ENCODE peak calls at places on chromosomes 4 and X, in eight cellular contexts. S, F, N, A, M, Q, X and V are unnamed samples.

GRCh38 chr4:128566688-128567087 is 242.8 kb upstream of the JADE1 start:
- DNase-seq in S (no peak), F (no peak), N (no peak), A (no peak), M (no peak), Q (no peak), X (no peak), V (no peak)

GRCh38 chr4:138063581-138063980 is 178.6 kb downstream of the SLC7A11 start:
- DNase-seq in S (no peak), F (peak; percentile 16), N (no peak), A (no peak), M (no peak), Q (no peak), X (no peak), V (no peak)

GRCh38 chrX:8274166-8274565 is 103.1 kb upstream of the VCX2 start:
- DNase-seq in S (no peak), F (no peak), N (no peak), A (no peak), M (no peak), Q (no peak), X (no peak), V (no peak)

GRCh38 chr4:163332526-163333405 is at the start of gene NPY1R:
- DNase-seq in S (peak; percentile 51), F (peak; percentile 89), N (peak; percentile 73), A (peak; percentile 45), M (peak; percentile 77), Q (peak; percentile 52), X (peak; percentile 80), V (peak; percentile 65)

GRCh38 chr4:154560824-154561231 is 2.0 kb upstream of the FGB start:
- DNase-seq in S (no peak), F (no peak), N (no peak), A (no peak), M (no peak), Q (no peak), X (no peak), V (no peak)

GRCh38 chr4:4625488-4625887 is 83.6 kb upstream of the STX18 start:
- DNase-seq in S (peak; percentile 37), F (no peak), N (no peak), A (no peak), M (no peak), Q (peak; percentile 48), X (no peak), V (no peak)

GRCh38 chr4:38013461-38014366 is 53.5 kb downstream of the PTTG2 start:
- DNase-seq in S (no peak), F (no peak), N (no peak), A (no peak), M (no peak), Q (no peak), X (no peak), V (no peak)

GRCh38 chrX:109714340-109714958 is 18.6 kb downstream of the ACSL4 start:
- DNase-seq in S (no peak), F (no peak), N (no peak), A (peak; percentile 50), M (no peak), Q (no peak), X (no peak), V (no peak)

GRCh38 chr4:66911898-66912297 is 633.4 kb downstream of the CENPC start:
- DNase-seq in S (no peak), F (no peak), N (no peak), A (peak; percentile 38), M (no peak), Q (no peak), X (no peak), V (no peak)

GRCh38 chr4:110087116-110087708 is 111.2 kb downstream of the ELOVL6 start:
- DNase-seq in S (peak; percentile 47), F (no peak), N (no peak), A (peak; percentile 70), M (no peak), Q (no peak), X (no peak), V (no peak)

GRCh38 chr4:52824603-52825310 is 37.4 kb upstream of the RASL11B start:
- DNase-seq in S (peak; percentile 75), F (no peak), N (peak; percentile 45), A (peak; percentile 71), M (no peak), Q (no peak), X (no peak), V (no peak)

GRCh38 chr4:94939791-94940530 is 182.2 kb downstream of the BMPR1B start:
- DNase-seq in S (peak; percentile 4), F (peak; percentile 16), N (no peak), A (no peak), M (no peak), Q (no peak), X (no peak), V (no peak)

GRCh38 chr4:78267790-78268189 is 210.7 kb downstream of the FRAS1 start:
- DNase-seq in S (no peak), F (no peak), N (no peak), A (no peak), M (no peak), Q (no peak), X (no peak), V (no peak)

GRCh38 chrX:40171513-40172168 is 73.9 kb upstream of the BCOR start:
- DNase-seq in S (no peak), F (no peak), N (peak; percentile 53), A (no peak), M (peak; percentile 28), Q (peak; percentile 71), X (peak; percentile 21), V (no peak)

GRCh38 chr4:104015680-104016079 is 295.9 kb upstream of the TACR3 start:
- DNase-seq in S (no peak), F (peak; percentile 61), N (no peak), A (no peak), M (no peak), Q (peak; percentile 25), X (no peak), V (no peak)
- TF ChIP-seq CTCF in S (no peak), F (peak; percentile 74), N (peak; percentile 51), A (peak; percentile 39), M (no peak), Q (peak; percentile 17), X (peak; percentile 25), V (peak; percentile 28)

DNA sequence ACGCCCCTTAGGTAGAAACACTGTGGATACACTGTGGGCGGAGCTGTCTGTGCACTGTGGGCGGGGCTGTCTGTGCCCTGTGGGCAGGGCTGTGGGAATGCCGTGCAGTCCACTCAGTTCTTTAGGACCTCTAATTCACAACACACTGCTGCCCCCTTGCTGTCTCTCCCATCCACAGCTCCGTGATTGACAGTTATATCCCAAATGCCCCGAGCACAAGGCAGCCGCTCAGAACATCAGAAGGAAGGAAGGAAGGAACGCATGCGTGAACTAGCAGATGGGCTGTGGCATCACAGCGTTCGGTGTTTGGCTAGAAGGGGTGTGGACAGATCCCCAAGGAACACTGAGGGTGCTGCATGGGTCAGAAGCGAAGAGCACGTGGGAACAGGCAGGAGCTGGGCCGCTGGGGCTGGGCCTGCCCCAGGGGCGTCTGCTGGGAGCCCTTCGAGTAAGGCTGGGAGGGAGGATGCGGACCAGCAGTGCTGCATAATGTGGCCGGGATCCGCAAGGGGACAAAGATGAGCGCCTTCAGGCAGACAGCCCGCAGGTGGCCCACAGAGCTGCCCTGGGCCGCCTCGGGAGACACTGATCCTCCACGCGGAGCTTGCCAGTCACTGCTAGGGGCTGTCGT is 29.8 kb downstream of the ACOX3 start:
- DNase-seq in S (no peak), F (peak; percentile 89), N (peak; percentile 83), A (no peak), M (no peak), Q (peak; percentile 70), X (peak; percentile 80), V (no peak)
- TF ChIP-seq CTCF in S (peak; percentile 26), F (peak; percentile 73), N (peak; percentile 35), A (peak; percentile 54), M (no peak), Q (peak; percentile 56), X (peak; percentile 35), V (no peak)

GRCh38 chrX:106220177-106220576 is 52.1 kb downstream of the PWWP3B start:
- DNase-seq in S (no peak), F (peak; percentile 10), N (no peak), A (no peak), M (no peak), Q (peak; percentile 0), X (no peak), V (no peak)
- TF ChIP-seq CTCF in S (peak; percentile 10), F (peak; percentile 59), N (peak; percentile 29), A (peak; percentile 53), M (no peak), Q (peak; percentile 38), X (no peak), V (peak; percentile 13)

DNA sequence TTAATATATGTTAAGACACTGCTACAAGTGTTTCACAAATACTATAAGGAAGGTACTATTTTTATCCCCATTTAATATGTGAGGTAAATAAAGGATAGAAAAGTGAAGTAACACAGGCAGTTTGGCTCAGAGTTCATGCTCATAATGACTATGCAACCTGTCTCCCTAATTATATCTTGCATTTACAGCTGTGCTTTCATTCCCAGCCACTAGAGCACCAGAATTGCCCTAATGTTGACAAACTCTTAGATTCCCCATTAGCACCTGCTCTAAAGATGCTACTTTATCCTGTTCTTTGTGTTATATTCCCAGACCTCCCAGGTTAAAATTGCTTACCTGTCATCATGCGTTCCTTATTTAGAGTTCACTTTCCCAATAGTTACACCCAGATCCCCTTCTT is 833.6 kb downstream of the CCSER1 start:
- DNase-seq in S (no peak), F (peak; percentile 36), N (no peak), A (no peak), M (no peak), Q (no peak), X (no peak), V (no peak)
- TF ChIP-seq CTCF in S (no peak), F (peak; percentile 20), N (no peak), A (no peak), M (no peak), Q (no peak), X (peak; percentile 18), V (no peak)

GRCh38 chr4:156946508-156947197 is 24.9 kb downstream of the PDGFC start:
- DNase-seq in S (peak; percentile 61), F (no peak), N (no peak), A (peak; percentile 98), M (no peak), Q (no peak), X (no peak), V (no peak)

GRCh38 chr4:156945532-156945931 is 26.1 kb downstream of the PDGFC start:
- DNase-seq in S (no peak), F (no peak), N (no peak), A (no peak), M (no peak), Q (no peak), X (no peak), V (no peak)

GRCh38 chr4:156941940-156942548 is 29.6 kb downstream of the PDGFC start:
- DNase-seq in S (peak; percentile 42), F (peak; percentile 78), N (peak; percentile 54), A (peak; percentile 92), M (no peak), Q (no peak), X (peak; percentile 34), V (no peak)

GRCh38 chr4:156939801-156940200 is 31.8 kb downstream of the PDGFC start:
- DNase-seq in S (no peak), F (no peak), N (no peak), A (no peak), M (no peak), Q (no peak), X (no peak), V (no peak)

GRCh38 chr4:156942991-156943390 is 28.6 kb downstream of the PDGFC start:
- DNase-seq in S (no peak), F (no peak), N (no peak), A (no peak), M (no peak), Q (no peak), X (no peak), V (no peak)
- TF ChIP-seq CTCF in S (no peak), F (no peak), N (no peak), A (no peak), M (no peak), Q (no peak), X (no peak), V (no peak)